ENCODE peak calls at places on chromosomes 1 and 21, in ten cellular contexts. One of them, this sample, is unnamed.

GRCh38 chr21:15195768-15196167 is 131.0 kb upstream of the NRIP1 start:
- DNase-seq in B cell: no peak
- DNase-seq in NCI-H1417: no peak
- DNase-seq in stimulated activated CD4-positive, alpha-beta T cell treated with anti-CD3 and anti-CD28 coated beads, Interleukin-1b, Interleukin-23, amount 100 ng/mL, for 4 hours: no peak
- DNase-seq in aorta: no peak
- DNase-seq in skeletal muscle cell: no peak
- DNase-seq in anterior cingulate cortex: no peak
- DNase-seq in Calu3: no peak
- DNase-seq in lower lobe of right lung: no peak
- DNase-seq in A172: no peak
- DNase-seq in this sample: no peak

GRCh38 chr1:53498555-53499142 is 39.5 kb downstream of the DMRTB1 start:
- DNase-seq in anterior cingulate cortex: no peak
- DNase-seq in A172: peak; percentile 64
- DNase-seq in skeletal muscle cell: peak; percentile 7
- DNase-seq in stimulated activated CD4-positive, alpha-beta T cell treated with anti-CD3 and anti-CD28 coated beads, Interleukin-1b, Interleukin-23, amount 100 ng/mL, for 4 hours: no peak
- DNase-seq in B cell: no peak
- DNase-seq in NCI-H1417: no peak
- DNase-seq in Calu3: no peak
- DNase-seq in lower lobe of right lung: no peak
- DNase-seq in aorta: peak; percentile 42
- DNase-seq in this sample: no peak

GRCh38 chr1:64960731-64961130 is 5.6 kb downstream of the JAK1 start:
- DNase-seq in aorta: no peak
- DNase-seq in Calu3: no peak
- DNase-seq in stimulated activated CD4-positive, alpha-beta T cell treated with anti-CD3 and anti-CD28 coated beads, Interleukin-1b, Interleukin-23, amount 100 ng/mL, for 4 hours: no peak
- DNase-seq in NCI-H1417: no peak
- DNase-seq in skeletal muscle cell: no peak
- DNase-seq in A172: no peak
- DNase-seq in lower lobe of right lung: no peak
- DNase-seq in B cell: peak; percentile 27
- DNase-seq in anterior cingulate cortex: no peak
- DNase-seq in this sample: no peak

GRCh38 chr1:228014235-228014930 is 7.6 kb downstream of the WNT3A start:
- DNase-seq in skeletal muscle cell: no peak
- DNase-seq in Calu3: no peak
- DNase-seq in anterior cingulate cortex: no peak
- DNase-seq in aorta: no peak
- DNase-seq in lower lobe of right lung: peak; percentile 54
- DNase-seq in stimulated activated CD4-positive, alpha-beta T cell treated with anti-CD3 and anti-CD28 coated beads, Interleukin-1b, Interleukin-23, amount 100 ng/mL, for 4 hours: no peak
- DNase-seq in A172: peak; percentile 50
- DNase-seq in B cell: no peak
- DNase-seq in NCI-H1417: no peak
- DNase-seq in this sample: no peak

GRCh38 chr1:246146811-246147210 is 360.3 kb downstream of the SMYD3 start:
- DNase-seq in skeletal muscle cell: no peak
- DNase-seq in aorta: no peak
- DNase-seq in A172: no peak
- DNase-seq in anterior cingulate cortex: no peak
- DNase-seq in B cell: no peak
- DNase-seq in NCI-H1417: no peak
- DNase-seq in stimulated activated CD4-positive, alpha-beta T cell treated with anti-CD3 and anti-CD28 coated beads, Interleukin-1b, Interleukin-23, amount 100 ng/mL, for 4 hours: no peak
- DNase-seq in Calu3: no peak
- DNase-seq in lower lobe of right lung: no peak
- DNase-seq in this sample: no peak

GRCh38 chr1:3922851-3923250 is 22.8 kb upstream of the C1orf174 start:
- DNase-seq in skeletal muscle cell: no peak
- DNase-seq in anterior cingulate cortex: no peak
- DNase-seq in aorta: no peak
- DNase-seq in stimulated activated CD4-positive, alpha-beta T cell treated with anti-CD3 and anti-CD28 coated beads, Interleukin-1b, Interleukin-23, amount 100 ng/mL, for 4 hours: no peak
- DNase-seq in A172: no peak
- DNase-seq in lower lobe of right lung: peak; percentile 23
- DNase-seq in NCI-H1417: no peak
- DNase-seq in B cell: no peak
- DNase-seq in Calu3: no peak
- DNase-seq in this sample: no peak

GRCh38 chr1:45971922-45972321 is 160.5 kb downstream of the PIK3R3 start:
- DNase-seq in stimulated activated CD4-positive, alpha-beta T cell treated with anti-CD3 and anti-CD28 coated beads, Interleukin-1b, Interleukin-23, amount 100 ng/mL, for 4 hours: no peak
- DNase-seq in NCI-H1417: no peak
- DNase-seq in B cell: no peak
- DNase-seq in lower lobe of right lung: no peak
- DNase-seq in anterior cingulate cortex: no peak
- DNase-seq in A172: no peak
- DNase-seq in skeletal muscle cell: no peak
- DNase-seq in aorta: no peak
- DNase-seq in Calu3: no peak
- DNase-seq in this sample: no peak

GRCh38 chr21:26845066-26845749 is at the start of gene ADAMTS1:
- DNase-seq in aorta: peak; percentile 93
- DNase-seq in stimulated activated CD4-positive, alpha-beta T cell treated with anti-CD3 and anti-CD28 coated beads, Interleukin-1b, Interleukin-23, amount 100 ng/mL, for 4 hours: no peak
- DNase-seq in anterior cingulate cortex: peak; percentile 91
- DNase-seq in Calu3: peak; percentile 71
- DNase-seq in NCI-H1417: peak; percentile 79
- DNase-seq in skeletal muscle cell: peak; percentile 82
- DNase-seq in lower lobe of right lung: peak; percentile 82
- DNase-seq in B cell: no peak
- DNase-seq in A172: peak; percentile 51
- DNase-seq in this sample: peak; percentile 53

GRCh38 chr1:24929876-24930702 is at the start of gene RUNX3:
- DNase-seq in stimulated activated CD4-positive, alpha-beta T cell treated with anti-CD3 and anti-CD28 coated beads, Interleukin-1b, Interleukin-23, amount 100 ng/mL, for 4 hours: peak; percentile 92
- DNase-seq in NCI-H1417: no peak
- DNase-seq in anterior cingulate cortex: no peak
- DNase-seq in A172: no peak
- DNase-seq in aorta: peak; percentile 87
- DNase-seq in Calu3: peak; percentile 62
- DNase-seq in B cell: peak; percentile 99
- DNase-seq in skeletal muscle cell: no peak
- DNase-seq in lower lobe of right lung: peak; percentile 85
- DNase-seq in this sample: no peak

GRCh38 chr1:177305040-177306018 is 134.6 kb downstream of the BRINP2 start:
- DNase-seq in anterior cingulate cortex: no peak
- DNase-seq in NCI-H1417: no peak
- DNase-seq in lower lobe of right lung: no peak
- DNase-seq in A172: no peak
- DNase-seq in stimulated activated CD4-positive, alpha-beta T cell treated with anti-CD3 and anti-CD28 coated beads, Interleukin-1b, Interleukin-23, amount 100 ng/mL, for 4 hours: no peak
- DNase-seq in B cell: no peak
- DNase-seq in skeletal muscle cell: no peak
- DNase-seq in aorta: no peak
- DNase-seq in Calu3: no peak
- DNase-seq in this sample: no peak

GRCh38 chr1:206933333-206933945 is 11.7 kb upstream of the FCMR start:
- DNase-seq in anterior cingulate cortex: no peak
- DNase-seq in Calu3: peak; percentile 64
- DNase-seq in B cell: peak; percentile 74
- DNase-seq in lower lobe of right lung: peak; percentile 67
- DNase-seq in NCI-H1417: no peak
- DNase-seq in A172: no peak
- DNase-seq in stimulated activated CD4-positive, alpha-beta T cell treated with anti-CD3 and anti-CD28 coated beads, Interleukin-1b, Interleukin-23, amount 100 ng/mL, for 4 hours: peak; percentile 66
- DNase-seq in aorta: peak; percentile 76
- DNase-seq in skeletal muscle cell: no peak
- DNase-seq in this sample: peak; percentile 32